ENCODE peak calls at places on chromosomes 3 and 15, in four cellular contexts. S is NAMALWA, J is aorta, E is neural crest cell. U is an unnamed sample.

GRCh38 chr3:7504886-7505775 is 644.2 kb downstream of the GRM7 start:
- DNase-seq in J (peak), S (no peak), E (no peak), U (no peak)

GRCh38 chr3:37457392-37458065 is 283.1 kb upstream of the LRRFIP2 start:
- DNase-seq in E (no peak), J (no peak), S (no peak), U (no peak)

GRCh38 chr15:61796056-61796455 is 264.2 kb downstream of the VPS13C start:
- DNase-seq in S (no peak), J (no peak), E (no peak), U (no peak)

GRCh38 chr15:31272558-31273257 is 53.9 kb upstream of the KLF13 start:
- DNase-seq in S (no peak), E (no peak), J (peak), U (no peak)

GRCh38 chr3:132378048-132378762 is 39.1 kb upstream of the DNAJC13 start:
- DNase-seq in J (no peak), S (no peak), E (no peak), U (peak)

GRCh38 chr15:39472661-39473657 is 107.9 kb upstream of the THBS1 start:
- DNase-seq in J (peak), E (no peak), S (no peak), U (no peak)

GRCh38 chr3:124599779-124600693 is 130.2 kb upstream of the UMPS start:
- DNase-seq in E (no peak), S (no peak), J (no peak), U (no peak)

GRCh38 chr3:192229866-192230265 is 497.5 kb downstream of the FGF12 start:
- DNase-seq in S (no peak), E (no peak), J (no peak), U (no peak)

GRCh38 chr15:91841861-91842260 is 11.6 kb upstream of the SLCO3A1 start:
- DNase-seq in J (no peak), E (no peak), S (no peak), U (no peak)

GRCh38 chr3:5133689-5134088 is 11.6 kb downstream of the ARL8B start:
- DNase-seq in J (no peak), S (no peak), E (no peak), U (no peak)

GRCh38 chr3:59386165-59386564 is 336.3 kb upstream of the CFAP20DC start:
- DNase-seq in S (peak), E (no peak), J (no peak), U (peak)

GRCh38 chr3:189794518-189794917 is 163.3 kb downstream of the TP63 start:
- DNase-seq in J (no peak), S (no peak), E (no peak), U (no peak)

GRCh38 chr3:138234401-138235179 is 47.5 kb downstream of the ARMC8 start:
- DNase-seq in E (no peak), J (no peak), S (no peak), U (peak)

GRCh38 chr3:12793701-12794100 is 2.8 kb upstream of the CAND2 start:
- DNase-seq in S (no peak), J (no peak), E (no peak), U (no peak)

GRCh38 chr3:58899159-58899952 is 150.5 kb downstream of the CFAP20DC start:
- DNase-seq in E (no peak), S (peak), J (no peak), U (peak)

GRCh38 chr3:140292684-140293083 is 357.7 kb downstream of the CLSTN2 start:
- DNase-seq in E (no peak), J (no peak), S (no peak), U (no peak)

GRCh38 chr15:85474700-85475316 is 94.4 kb downstream of the AKAP13 start:
- DNase-seq in E (no peak), S (peak), J (no peak), U (no peak)

GRCh38 chr3:105513042-105513441 is 146.3 kb downstream of the ALCAM start:
- DNase-seq in E (no peak), S (no peak), J (no peak), U (no peak)

GRCh38 chr3:24128195-24129005 is 183.3 kb downstream of the NR1D2 start:
- DNase-seq in E (no peak), S (no peak), J (no peak), U (no peak)

GRCh38 chr15:45134682-45135604 is 5.1 kb downstream of the DUOX1 start:
- DNase-seq in S (no peak), E (no peak), J (no peak), U (no peak)

GRCh38 chr3:171055336-171056178 is 29.0 kb upstream of the SLC2A2 start:
- DNase-seq in S (no peak), E (no peak), J (no peak), U (no peak)

GRCh38 chr3:189464800-189465199 is 166.4 kb upstream of the TP63 start:
- DNase-seq in J (no peak), S (no peak), E (no peak), U (no peak)

GRCh38 chr3:67064105-67064504 is 66.0 kb downstream of the KBTBD8 start:
- DNase-seq in E (no peak), J (no peak), S (no peak), U (no peak)

GRCh38 chr15:74906193-74906449 is 530 bp downstream of the FAM219B start:
- DNase-seq in E (no peak), J (peak), S (no peak), U (peak)

GRCh38 chr3:134366928-134367352 is 7.3 kb downstream of the AMOTL2 start:
- DNase-seq in J (peak), S (no peak), E (peak), U (no peak)

GRCh38 chr15:85499498-85499897 is 119.1 kb downstream of the AKAP13 start:
- DNase-seq in J (no peak), E (no peak), S (no peak), U (no peak)

GRCh38 chr3:178907081-178907480 is 164.5 kb downstream of the ZMAT3 start:
- DNase-seq in E (no peak), S (no peak), J (no peak), U (no peak)

GRCh38 chr3:53375019-53375418 is 27.7 kb upstream of the DCP1A start:
- DNase-seq in E (peak), S (peak), J (peak), U (peak)

GRCh38 chr3:177330771-177331170 is 133.5 kb upstream of the TBL1XR1 start:
- DNase-seq in J (no peak), E (no peak), S (no peak), U (no peak)

GRCh38 chr3:185362850-185363661 is at the start of gene MAP3K13:
- DNase-seq in E (peak), J (peak), S (peak), U (peak)

GRCh38 chr15:90336705-90337141 is 15.4 kb upstream of the ZNF774 start:
- DNase-seq in J (no peak), E (no peak), S (no peak), U (peak)

GRCh38 chr3:156743859-156744258 is 69.5 kb downstream of the TIPARP start:
- DNase-seq in E (no peak), J (no peak), S (no peak), U (no peak)

GRCh38 chr3:99881121-99881524 is 63.5 kb downstream of the CMSS1 start:
- DNase-seq in S (no peak), E (no peak), J (no peak), U (no peak)

U was measured in GM12865.